ENCODE peak calls at places on chromosomes 3 and 15, in eight cellular contexts. Q, I, J, R, B, W, G and S are unnamed samples.

GRCh38 chr3:56788506-56788905 is 13.2 kb downstream of the ARHGEF3 start:
- DNase-seq in R (no peak), G (peak; percentile 76), B (no peak), I (no peak), J (no peak), Q (no peak), W (no peak), S (no peak)

GRCh38 chr3:55435446-55435845 is 51.7 kb downstream of the WNT5A start:
- DNase-seq in R (no peak), W (no peak), I (no peak), Q (no peak), J (no peak), G (no peak), B (no peak), S (no peak)

GRCh38 chr3:140303875-140304274 is 368.9 kb downstream of the CLSTN2 start:
- DNase-seq in I (no peak), R (no peak), G (no peak), J (no peak), B (no peak), W (no peak), Q (no peak), S (no peak)

GRCh38 chr3:13210221-13210975 is 137.2 kb upstream of the IQSEC1 start:
- DNase-seq in J (no peak), Q (no peak), B (no peak), G (peak; percentile 12), R (no peak), W (no peak), I (no peak), S (no peak)

GRCh38 chr3:79497447-79498111 is 270.2 kb downstream of the ROBO1 start:
- DNase-seq in J (no peak), B (no peak), Q (peak; percentile 38), I (no peak), R (no peak), G (no peak), W (no peak), S (no peak)

GRCh38 chr3:86303935-86304334 is 687.0 kb downstream of the VGLL3 start:
- DNase-seq in I (no peak), J (no peak), G (no peak), B (no peak), Q (no peak), W (no peak), R (no peak), S (no peak)

GRCh38 chr15:76793162-76793561 is 112.0 kb downstream of the SCAPER start:
- DNase-seq in G (no peak), W (no peak), B (no peak), Q (no peak), I (no peak), J (no peak), R (no peak), S (no peak)

GRCh38 chr3:154668187-154668586 is 238.2 kb upstream of the GPR149 start:
- DNase-seq in B (no peak), G (no peak), Q (no peak), R (no peak), I (no peak), W (no peak), J (no peak), S (no peak)

GRCh38 chr3:123357275-123357674 is 91.6 kb downstream of the ADCY5 start:
- DNase-seq in G (no peak), W (no peak), I (no peak), J (peak; percentile 20), B (no peak), Q (no peak), R (no peak), S (no peak)

GRCh38 chr3:177340243-177340830 is 143.1 kb upstream of the TBL1XR1 start:
- DNase-seq in W (no peak), Q (no peak), I (no peak), J (no peak), B (no peak), G (no peak), R (no peak), S (no peak)

GRCh38 chr3:61805510-61806080 is 244.2 kb downstream of the PTPRG start:
- DNase-seq in B (no peak), I (no peak), J (no peak), Q (no peak), R (no peak), G (no peak), W (no peak), S (no peak)

GRCh38 chr3:73448761-73449290 is 175.9 kb downstream of the PDZRN3 start:
- DNase-seq in G (no peak), R (no peak), I (no peak), Q (no peak), J (no peak), B (no peak), W (no peak), S (no peak)

GRCh38 chr15:91182096-91182495 is 82.0 kb downstream of the SV2B start:
- DNase-seq in B (no peak), G (no peak), I (no peak), R (no peak), Q (no peak), J (no peak), W (no peak), S (no peak)

GRCh38 chr15:98769867-98770266 is 121.5 kb downstream of the IGF1R start:
- DNase-seq in B (no peak), Q (no peak), W (no peak), G (no peak), I (no peak), R (no peak), J (no peak), S (no peak)

GRCh38 chr3:161171113-161171512 is 50.0 kb upstream of the NMD3 start:
- DNase-seq in B (no peak), I (no peak), R (peak; percentile 49), W (no peak), J (peak; percentile 64), Q (peak; percentile 87), G (peak; percentile 74), S (peak; percentile 26)

GRCh38 chr3:3800076-3800448 is 831 bp downstream of the LRRN1 start:
- DNase-seq in G (peak; percentile 60), W (no peak), J (no peak), Q (no peak), R (no peak), B (no peak), I (peak; percentile 27), S (no peak)

GRCh38 chr15:60116456-60117089 is 112.5 kb downstream of the FOXB1 start:
- DNase-seq in Q (no peak), I (no peak), B (no peak), R (no peak), W (no peak), J (no peak), G (no peak), S (no peak)

GRCh38 chr3:189232790-189233189 is 61.0 kb downstream of the TPRG1 start:
- DNase-seq in R (no peak), B (no peak), Q (no peak), G (no peak), I (no peak), J (no peak), W (no peak), S (no peak)

GRCh38 chr3:170007031-170007663 is 30.6 kb upstream of the GPR160 start:
- DNase-seq in G (no peak), R (no peak), W (peak; percentile 58), J (no peak), Q (peak; percentile 92), I (no peak), B (peak; percentile 79), S (no peak)
- H3K4me3 ChIP-seq in G (no peak overlapping the region), R (no peak overlapping the region), W (no peak overlapping the region), J (no peak overlapping the region), Q (no peak overlapping the region), I (no peak overlapping the region), B (no peak overlapping the region), S (no peak overlapping the region)

DNA sequence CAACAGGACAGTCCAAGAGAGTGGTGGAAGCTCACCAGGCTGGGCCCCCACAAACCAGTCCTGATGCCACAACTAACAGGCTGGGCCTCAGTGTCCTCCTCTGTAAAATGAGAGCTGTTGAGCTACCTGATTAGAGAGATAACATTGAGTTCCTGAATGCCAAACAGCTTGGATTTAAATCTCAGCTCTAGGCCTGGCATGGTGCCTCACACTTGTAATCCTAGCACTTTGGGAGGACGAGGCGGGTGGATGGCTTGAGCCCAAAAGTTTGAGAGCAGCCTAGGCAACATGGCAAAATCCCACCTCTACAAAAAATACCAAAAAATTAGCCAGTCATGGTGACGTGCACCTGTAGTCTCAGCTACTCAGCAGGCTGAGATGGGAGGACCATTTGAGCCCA is 20.1 kb upstream of the TMCC1 start:
- DNase-seq in J (no peak), G (no peak), R (no peak), I (no peak), W (no peak), Q (no peak), B (no peak), S (no peak)
- H3K9me3 ChIP-seq in J (peaks cover 24% of the 10 kb centered on the region), G (peaks cover 20% of the 10 kb centered on the region), R (no peaks in the 10 kb centered on the region), I (peaks cover 30% of the 10 kb centered on the region), W (no peaks in the 10 kb centered on the region), Q (no peaks in the 10 kb centered on the region), B (peaks cover 29% of the 10 kb centered on the region), S (peaks cover 10% of the 10 kb centered on the region)

GRCh38 chr3:50259432-50260026 is 9.4 kb upstream of the SEMA3B start:
- DNase-seq in G (no peak), R (peak; percentile 23), J (peak; percentile 74), Q (no peak), B (no peak), I (no peak), W (no peak), S (no peak)
- H3K27ac ChIP-seq in G (peak overlapping the region; percentile 98), R (peak overlapping the region; percentile 99), J (peak overlapping the region; percentile 99), Q (peak overlapping the region; percentile 97), B (peak overlapping the region; percentile 31), I (peak overlapping the region; percentile 96), W (peak overlapping the region; percentile 96), S (no peak overlapping the region)

GRCh38 chr3:100586832-100587231 is 22.6 kb upstream of the ADGRG7 start:
- DNase-seq in J (no peak), R (no peak), G (no peak), I (no peak), B (no peak), W (no peak), Q (no peak), S (no peak)

GRCh38 chr3:100590840-100591147 is 18.6 kb upstream of the ADGRG7 start:
- DNase-seq in W (no peak), J (no peak), Q (no peak), R (no peak), I (no peak), G (no peak), B (no peak), S (no peak)

GRCh38 chr3:100591411-100591810 is 18.0 kb upstream of the ADGRG7 start:
- DNase-seq in G (no peak), Q (no peak), I (no peak), W (no peak), R (no peak), B (no peak), J (no peak), S (no peak)

GRCh38 chr3:100588251-100588650 is 21.1 kb upstream of the ADGRG7 start:
- DNase-seq in B (no peak), G (no peak), Q (no peak), I (no peak), W (no peak), J (no peak), R (no peak), S (no peak)

DNA sequence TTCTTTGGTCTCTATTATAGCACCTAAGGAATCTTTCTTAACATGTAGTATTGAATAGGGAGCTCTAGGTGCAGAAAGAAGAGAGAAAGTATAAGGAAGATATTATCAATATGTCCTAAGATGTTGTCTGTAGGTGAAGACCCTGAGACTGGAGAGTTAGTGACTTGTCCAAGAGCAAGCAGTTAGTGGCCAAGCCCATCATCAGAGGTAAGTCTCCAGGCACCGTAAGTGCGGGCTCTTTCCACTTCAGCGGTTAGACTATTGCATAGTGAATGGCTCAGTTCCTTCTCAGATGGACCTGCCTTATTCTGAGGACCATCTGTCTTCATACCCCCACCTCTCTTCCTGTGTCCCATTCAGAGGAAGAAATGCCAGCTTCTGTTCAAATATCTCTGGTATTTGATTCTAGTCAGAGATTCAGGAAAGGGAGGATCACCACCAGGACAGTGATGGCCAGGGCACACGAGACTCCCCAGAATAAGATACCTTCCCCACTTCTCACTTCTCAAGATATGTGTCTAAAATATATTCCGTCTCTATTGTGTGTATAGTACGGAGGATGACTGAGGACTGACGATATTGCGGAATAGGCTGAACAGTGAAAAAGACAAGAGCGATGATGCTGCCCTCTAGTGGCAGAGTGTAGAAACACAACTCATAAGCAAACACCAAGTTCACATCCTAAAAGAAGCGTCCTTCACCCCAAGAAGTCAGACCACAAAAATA is 19.1 kb upstream of the ADGRG7 start:
- DNase-seq in J (peak; percentile 77), I (peak; percentile 61), B (peak; percentile 64), W (peak; percentile 74), G (no peak), R (no peak), Q (peak; percentile 84), S (peak; percentile 51)
- H3K4me3 ChIP-seq in J (no peak overlapping the region), I (no peak overlapping the region), B (no peak overlapping the region), W (no peak overlapping the region), G (peak overlapping the region; percentile 32), R (no peak overlapping the region), Q (no peak overlapping the region), S (no peak overlapping the region)